ENCODE peak calls at places on chromosomes 2 and 18, in six cellular contexts. P is hippocampal formation; W is neural crest cell; Q is esophagus squamous epithelium; G is NCI-H460; B is CD8-positive, alpha-beta memory T cell. H is an unnamed sample.

GRCh38 chr18:42576141-42576540 is 539.3 kb downstream of the RIT2 start:
- DNase-seq in B (no peak), Q (no peak), G (no peak), P (no peak), W (no peak), H (no peak)

GRCh38 chr18:12598181-12598921 is 59.6 kb downstream of the SPIRE1 start:
- DNase-seq in G (no peak), W (no peak), Q (no peak), B (no peak), P (no peak), H (no peak)

GRCh38 chr2:199458017-199458805 is 472 bp upstream of the SATB2 start:
- DNase-seq in G (no peak), W (peak), B (no peak), P (no peak), Q (no peak), H (peak)

GRCh38 chr2:223853425-223853837 is 16.0 kb upstream of the AP1S3 start:
- DNase-seq in W (no peak), G (no peak), P (no peak), B (no peak), Q (no peak), H (no peak)

GRCh38 chr2:100976061-100976460 is 26.0 kb upstream of the RPL31 start:
- DNase-seq in B (no peak), W (no peak), Q (no peak), G (no peak), P (no peak), H (no peak)

GRCh38 chr2:226799976-226800940 is 638 bp upstream of the IRS1 start:
- DNase-seq in P (peak), B (no peak), W (no peak), G (no peak), Q (no peak), H (peak)

GRCh38 chr2:232299927-232300674 is 78.5 kb upstream of the ALPP start:
- DNase-seq in B (no peak), G (no peak), W (no peak), Q (no peak), P (no peak), H (no peak)

GRCh38 chr2:208269091-208269490 is 3.0 kb downstream of the PIKFYVE start:
- DNase-seq in B (no peak), P (no peak), G (no peak), W (no peak), Q (no peak), H (no peak)

GRCh38 chr2:26527726-26528125 is 49.8 kb upstream of the OTOF start:
- DNase-seq in Q (no peak), W (no peak), P (no peak), B (no peak), G (no peak), H (peak)

GRCh38 chr18:50009772-50010171 is 185.2 kb downstream of the MYO5B start:
- DNase-seq in Q (no peak), W (peak), P (no peak), B (peak), G (peak), H (no peak)

GRCh38 chr18:58212274-58212673 is 168.2 kb downstream of the NEDD4L start:
- DNase-seq in B (no peak), W (no peak), G (no peak), Q (no peak), P (no peak), H (no peak)

GRCh38 chr2:204842731-204843490 is 297.6 kb downstream of the PARD3B start:
- DNase-seq in B (no peak), Q (no peak), G (peak), P (peak), W (no peak), H (peak)

GRCh38 chr2:26457695-26458364 is 20.1 kb downstream of the OTOF start:
- DNase-seq in B (no peak), W (no peak), P (no peak), G (no peak), Q (no peak), H (peak)

GRCh38 chr18:23237524-23238151 is 102.4 kb downstream of the CABLES1 start:
- DNase-seq in P (peak), B (no peak), G (no peak), Q (no peak), W (peak), H (peak)

GRCh38 chr2:179460530-179460929 is 195.9 kb upstream of the SESTD1 start:
- DNase-seq in W (no peak), G (peak), Q (no peak), P (no peak), B (no peak), H (no peak)

GRCh38 chr2:118387509-118387908 is 299.2 kb downstream of the INSIG2 start:
- DNase-seq in Q (no peak), P (no peak), B (no peak), W (no peak), G (no peak), H (no peak)

GRCh38 chr2:57156231-57156924 is 890.2 kb upstream of the VRK2 start:
- DNase-seq in P (no peak), G (no peak), Q (no peak), B (no peak), W (no peak), H (no peak)

GRCh38 chr2:217370391-217370790 is 510.5 kb upstream of the TNP1 start:
- DNase-seq in P (no peak), G (no peak), W (no peak), Q (no peak), B (no peak), H (no peak)

GRCh38 chr2:105329561-105330495 is at the start of gene TGFBRAP1:
- DNase-seq in P (peak), G (peak), Q (no peak), B (peak), W (peak), H (peak)

H was measured in lower leg skin.